ENCODE peak calls at places on chromosomes 5 and 9, in seven cellular contexts. L, N, S, V, T, K and D are unnamed samples.

GRCh38 chr9:4760122-4760521 is 19.1 kb upstream of the AK3 start:
- DNase-seq in L (no peak), K (no peak), N (no peak), S (no peak), T (no peak), V (no peak), D (no peak)

GRCh38 chr5:161545701-161546462 is 643 bp downstream of the GABRB2 start:
- DNase-seq in T (no peak), S (no peak), N (no peak), V (no peak), L (no peak), K (peak), D (no peak)

GRCh38 chr9:120778758-120779157 is 14.5 kb downstream of the FBXW2 start:
- DNase-seq in L (no peak), S (no peak), T (no peak), K (no peak), N (no peak), V (no peak), D (no peak)

GRCh38 chr9:104177003-104177611 is 83.0 kb downstream of the SMC2 start:
- DNase-seq in K (peak), T (peak), N (no peak), S (peak), L (peak), V (no peak), D (peak)

GRCh38 chr9:36151306-36152210 is 15.0 kb downstream of the GLIPR2 start:
- DNase-seq in N (no peak), S (peak), T (peak), V (no peak), K (peak), L (peak), D (peak)

GRCh38 chr9:78031271-78031825 is at the start of gene GNAQ:
- DNase-seq in L (no peak), V (peak), N (no peak), S (no peak), K (no peak), T (no peak), D (no peak)

GRCh38 chr5:149799119-149799623 is 69.1 kb downstream of the PPARGC1B start:
- DNase-seq in L (peak), N (peak), V (peak), T (peak), K (no peak), S (peak), D (peak)

GRCh38 chr9:14281136-14281795 is 32.7 kb downstream of the NFIB start:
- DNase-seq in L (no peak), S (peak), K (no peak), V (no peak), N (no peak), T (no peak), D (no peak)

GRCh38 chr9:37471942-37472679 is 6.9 kb upstream of the ZBTB5 start:
- DNase-seq in V (no peak), N (peak), S (peak), L (peak), K (no peak), T (peak), D (peak)

GRCh38 chr9:75889977-75890540 is 414 bp upstream of the PCSK5 start:
- DNase-seq in K (peak), T (peak), N (no peak), L (peak), V (peak), S (peak), D (peak)

GRCh38 chr5:14263700-14264099 is 120.6 kb downstream of the TRIO start:
- DNase-seq in V (no peak), S (no peak), N (no peak), T (no peak), L (no peak), K (peak), D (no peak)

GRCh38 chr5:119398713-119399492 is 43.1 kb downstream of the TNFAIP8 start:
- DNase-seq in L (peak), T (peak), V (peak), N (no peak), K (no peak), S (peak), D (no peak)

GRCh38 chr5:81506900-81507588 is 113.1 kb upstream of the ACOT12 start:
- DNase-seq in T (peak), L (peak), K (peak), S (peak), V (peak), N (peak), D (peak)

GRCh38 chr9:134618163-134618822 is 23.3 kb upstream of the COL5A1 start:
- DNase-seq in N (no peak), S (no peak), T (peak), L (peak), V (peak), K (no peak), D (no peak)

GRCh38 chr9:79155308-79155707 is 416.5 kb upstream of the TLE4 start:
- DNase-seq in L (no peak), K (no peak), T (no peak), S (no peak), N (no peak), V (no peak), D (no peak)

GRCh38 chr5:67181648-67182218 is 14.9 kb downstream of the CD180 start:
- DNase-seq in V (no peak), K (no peak), L (no peak), S (peak), N (no peak), T (no peak), D (no peak)

GRCh38 chr5:172860520-172861443 is 26.7 kb downstream of the ERGIC1 start:
- DNase-seq in V (peak), L (peak), S (peak), T (peak), N (no peak), K (no peak), D (peak)

GRCh38 chr9:125511780-125512179 is 195.2 kb downstream of the MAPKAP1 start:
- DNase-seq in L (no peak), T (no peak), S (no peak), K (no peak), N (no peak), V (no peak), D (no peak)

GRCh38 chr5:1542755-1543154 is 19.0 kb upstream of the LPCAT1 start:
- DNase-seq in L (peak), T (peak), N (peak), V (peak), S (no peak), K (no peak), D (peak)

GRCh38 chr9:5435912-5436311 is 1.8 kb downstream of the PLGRKT start:
- DNase-seq in K (no peak), V (no peak), L (no peak), T (no peak), N (no peak), S (no peak), D (no peak)

GRCh38 chr9:69223605-69224004 is 49.5 kb downstream of the TJP2 start:
- DNase-seq in K (no peak), T (peak), N (no peak), L (peak), S (peak), V (no peak), D (peak)

GRCh38 chr5:138370537-138370936 is 18.1 kb downstream of the KDM3B start:
- DNase-seq in T (peak), S (peak), L (peak), N (no peak), V (no peak), K (no peak), D (peak)

GRCh38 chr5:159182691-159183090 is 26.7 kb downstream of the RNF145 start:
- DNase-seq in K (no peak), L (peak), N (peak), S (peak), T (peak), V (no peak), D (no peak)

GRCh38 chr5:104412649-104413240 is 850.2 kb upstream of the NUDT12 start:
- DNase-seq in N (no peak), V (no peak), K (peak), S (peak), T (peak), L (peak), D (peak)

GRCh38 chr9:69768716-69769115 is 8.9 kb upstream of the PTAR1 start:
- DNase-seq in V (no peak), S (peak), L (peak), K (no peak), N (no peak), T (peak), D (peak)

GRCh38 chr9:20504930-20505329 is 117.4 kb downstream of the MLLT3 start:
- DNase-seq in S (no peak), T (no peak), N (no peak), V (no peak), L (no peak), K (no peak), D (no peak)

GRCh38 chr5:39072915-39073758 is 1.1 kb downstream of the RICTOR start:
- DNase-seq in T (peak), V (no peak), K (peak), L (peak), N (no peak), S (peak), D (peak)

GRCh38 chr5:76684756-76685594 is 31.0 kb upstream of the F2R start:
- DNase-seq in L (no peak), N (no peak), V (no peak), T (no peak), K (no peak), S (no peak), D (no peak)

GRCh38 chr9:109272045-109272444 is 48.8 kb downstream of the EPB41L4B start:
- DNase-seq in V (no peak), S (no peak), L (no peak), K (no peak), T (no peak), N (no peak), D (no peak)

GRCh38 chr5:93328833-93329232 is 252.2 kb downstream of the NR2F1-AS1 start:
- DNase-seq in V (no peak), K (no peak), S (no peak), N (no peak), L (no peak), T (no peak), D (no peak)

GRCh38 chr5:155004138-155004744 is 9.3 kb upstream of the KIF4B start:
- DNase-seq in V (no peak), K (peak), N (no peak), S (peak), T (no peak), L (peak), D (no peak)

GRCh38 chr5:120540097-120540496 is 76.0 kb downstream of the PRR16 start:
- DNase-seq in S (no peak), V (no peak), K (no peak), T (no peak), N (no peak), L (no peak), D (no peak)

GRCh38 chr9:79020266-79020665 is 551.5 kb upstream of the TLE4 start:
- DNase-seq in S (no peak), K (no peak), T (no peak), V (no peak), N (no peak), L (no peak), D (no peak)

GRCh38 chr5:132776077-132776931 is 735 bp downstream of the SEPTIN8 start:
- DNase-seq in V (peak), N (no peak), K (no peak), T (no peak), S (no peak), L (peak), D (no peak)

GRCh38 chr9:69452110-69452780 is 127.2 kb downstream of the ENTREP1 start:
- DNase-seq in N (no peak), L (no peak), V (no peak), T (no peak), K (no peak), S (peak), D (no peak)

GRCh38 chr9:109121218-109121796 is 1.6 kb upstream of the TMEM245 start:
- DNase-seq in K (no peak), V (no peak), N (no peak), L (no peak), S (no peak), T (no peak), D (no peak)

GRCh38 chr9:127980056-127980705 is 608 bp downstream of the EEIG1 start:
- DNase-seq in V (peak), L (no peak), K (peak), T (no peak), S (peak), N (no peak), D (no peak)

GRCh38 chr5:95273956-95274520 is 10.9 kb downstream of the MCTP1 start:
- DNase-seq in T (no peak), V (no peak), L (no peak), K (no peak), S (no peak), N (no peak), D (no peak)

DNA sequence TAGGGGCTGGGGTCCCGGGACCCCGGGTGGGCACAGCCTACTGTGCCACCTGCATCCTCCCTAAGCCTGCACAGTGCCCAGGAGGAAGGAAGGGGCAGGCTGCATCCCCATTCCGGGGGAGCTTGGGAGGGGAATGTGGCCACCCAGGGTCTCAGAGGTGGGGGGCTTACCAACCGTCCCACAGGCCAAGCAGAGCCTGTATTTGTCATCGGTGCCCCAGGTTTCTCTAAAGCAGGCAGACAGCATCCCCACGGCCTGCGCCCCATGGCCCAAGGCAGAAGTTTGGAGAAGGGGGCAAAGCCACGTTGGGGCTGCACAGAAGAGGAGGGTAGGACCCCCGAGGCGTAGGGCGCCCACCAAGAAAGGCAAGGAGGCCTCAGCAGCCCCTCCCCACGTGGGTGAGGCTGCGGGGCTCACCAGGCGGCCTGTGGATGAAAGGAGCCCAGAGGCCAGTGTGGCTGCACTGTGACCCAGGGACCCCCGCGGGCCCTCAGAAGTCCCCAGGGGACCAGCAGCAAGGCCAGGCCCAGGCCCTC is 494 bp upstream of the GPSM1 start:
- DNase-seq in L (no peak), N (no peak), K (no peak), S (peak), V (no peak), T (no peak), D (no peak)
- H3K4me3 ChIP-seq in L (peak), N (peak), K (no peak), S (peak), V (peak), T (peak), D (peak)

DNA sequence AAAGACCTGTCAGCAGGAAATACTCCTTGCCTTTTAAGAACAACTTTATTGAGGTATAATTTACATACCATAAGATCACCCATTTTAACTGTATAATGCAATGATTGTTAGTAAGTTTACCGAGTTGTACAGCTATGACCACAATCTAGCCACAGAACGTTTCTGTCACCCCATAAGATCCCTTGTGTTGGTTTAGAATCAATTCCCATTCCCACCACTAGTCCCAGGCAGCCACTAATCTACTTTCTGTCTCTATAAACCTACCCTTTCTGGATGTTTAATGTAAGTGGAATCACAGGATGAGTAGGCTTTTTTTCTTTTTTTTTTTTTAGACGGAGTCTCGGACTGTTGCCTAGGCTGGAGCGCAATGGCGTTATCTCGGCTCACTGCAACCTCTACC is 4.4 kb downstream of the GPR107 start:
- DNase-seq in K (peak), L (no peak), V (no peak), N (no peak), S (peak), T (no peak), D (no peak)
- TF ChIP-seq CTCF in K (peak), L (peak), V (no peak), N (peak), S (peak), T (peak), D (peak)

DNA sequence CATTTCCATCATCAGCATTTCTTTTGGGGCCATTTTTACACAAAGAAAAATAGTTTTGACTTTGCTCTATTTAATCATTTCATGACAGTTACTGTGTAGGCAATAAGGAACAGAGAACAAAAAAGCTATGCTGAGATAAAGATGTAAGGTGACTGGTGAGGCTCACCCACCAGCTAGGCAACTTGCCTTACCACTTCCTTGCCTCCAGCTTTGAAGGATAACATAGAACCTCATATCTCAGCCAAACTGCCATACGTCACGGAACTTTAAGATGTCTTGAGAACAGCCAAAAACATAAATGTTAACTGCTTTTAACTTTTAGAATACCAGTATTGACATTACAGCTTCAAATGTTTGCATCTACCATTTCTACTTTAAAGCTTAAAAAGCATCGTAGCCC is 7.5 kb upstream of the GCNT4 start:
- DNase-seq in S (no peak), K (no peak), V (no peak), N (no peak), L (no peak), T (no peak), D (no peak)
- H3K4me3 ChIP-seq in S (no peak), K (no peak), V (no peak), N (no peak), L (no peak), T (no peak), D (no peak)

GRCh38 chr5:167961731-167962130 is 329.7 kb upstream of the WWC1 start:
- DNase-seq in S (no peak), L (no peak), T (no peak), N (no peak), K (no peak), V (no peak), D (no peak)

GRCh38 chr5:167970002-167970401 is 321.4 kb upstream of the WWC1 start:
- DNase-seq in T (peak), S (peak), V (no peak), L (peak), N (peak), K (no peak), D (peak)

GRCh38 chr5:167967494-167968180 is 323.8 kb upstream of the WWC1 start:
- DNase-seq in S (no peak), K (no peak), V (no peak), L (no peak), T (peak), N (no peak), D (no peak)

GRCh38 chr5:167968784-167969183 is 322.7 kb upstream of the WWC1 start:
- DNase-seq in S (no peak), V (no peak), L (no peak), K (no peak), N (no peak), T (no peak), D (no peak)

DNA sequence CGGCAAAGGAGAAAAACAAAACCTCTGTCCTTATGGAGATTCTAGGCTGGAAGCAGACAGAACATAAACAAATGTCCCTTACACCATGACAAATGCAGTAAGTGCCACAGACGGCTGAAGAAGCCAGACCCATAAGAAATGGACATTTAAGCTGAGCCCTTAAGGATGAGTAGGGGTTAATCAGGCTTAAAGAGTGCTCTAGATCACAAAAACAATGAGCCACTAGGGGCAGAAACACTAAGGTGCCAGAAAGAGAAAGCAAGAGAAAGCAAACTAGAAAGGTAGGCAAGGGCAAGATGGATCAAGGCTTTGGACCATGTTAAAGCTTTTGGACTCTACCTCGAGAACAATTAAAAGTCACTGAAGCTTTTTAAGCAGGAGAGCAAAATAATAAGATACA is 326.9 kb upstream of the WWC1 start:
- DNase-seq in S (no peak), K (no peak), V (no peak), N (no peak), T (no peak), L (no peak), D (no peak)
- TF ChIP-seq CTCF in S (peak), K (no peak), V (no peak), N (peak), T (peak), L (peak), D (peak)

GRCh38 chr5:35668320-35668719 is 50.7 kb downstream of the SPEF2 start:
- DNase-seq in V (no peak), N (no peak), L (no peak), T (no peak), S (no peak), K (no peak), D (no peak)
- H3K4me3 ChIP-seq in V (no peak), N (no peak), L (no peak), T (no peak), S (no peak), K (no peak), D (no peak)

GRCh38 chr5:4584982-4585381 is 555.1 kb upstream of the ADAMTS16 start:
- DNase-seq in N (no peak), L (peak), T (peak), S (peak), V (no peak), K (no peak), D (peak)
- TF ChIP-seq CTCF in N (no peak), L (no peak), T (no peak), S (no peak), V (no peak), K (no peak), D (no peak)

DNA sequence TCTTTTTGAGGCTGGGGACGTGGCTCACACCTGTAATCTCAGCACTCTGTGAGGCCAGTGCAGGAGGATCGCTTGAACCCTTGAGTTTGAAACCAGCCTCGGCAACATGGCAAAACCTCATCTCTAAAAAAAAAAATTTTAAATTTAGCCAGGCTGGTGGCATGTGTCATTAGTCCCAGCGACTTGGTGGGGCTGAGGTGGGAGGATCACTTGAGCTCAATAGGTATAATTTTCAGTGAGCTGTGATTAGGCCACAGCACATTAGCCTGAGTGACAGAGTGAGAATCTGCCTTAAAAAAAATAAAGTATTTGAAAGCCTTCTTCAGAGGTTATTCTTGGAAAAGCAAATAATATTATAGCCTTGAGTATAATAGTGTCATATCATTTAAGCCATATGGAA is 41.8 kb downstream of the NSD1 start:
- DNase-seq in L (no peak), S (no peak), N (no peak), V (no peak), K (no peak), T (no peak), D (no peak)
- H3K4me3 ChIP-seq in L (no peak), S (no peak), N (no peak), V (no peak), K (no peak), T (no peak), D (no peak)